ENCODE peak calls at places on chromosomes 1 and 21, in six cellular contexts. One of them, this sample, is unnamed.

GRCh38 chr1:88463401-88463800 is 220.7 kb upstream of the PKN2 start:
- DNase-seq in T47D: no peak
- DNase-seq in activated naive CD4-positive, alpha-beta T cell treated with anti-CD3 and anti-CD28 coated beads for 36 hours: no peak
- DNase-seq in CD8-positive, alpha-beta T cell: no peak
- DNase-seq in HCT116: no peak
- DNase-seq in neural crest cell: no peak
- DNase-seq in this sample: no peak

GRCh38 chr1:24277420-24278169 is 41.6 kb upstream of the GRHL3 start:
- DNase-seq in activated naive CD4-positive, alpha-beta T cell treated with anti-CD3 and anti-CD28 coated beads for 36 hours: peak; percentile 54
- DNase-seq in neural crest cell: no peak
- DNase-seq in CD8-positive, alpha-beta T cell: no peak
- DNase-seq in HCT116: no peak
- DNase-seq in T47D: peak; percentile 31
- DNase-seq in this sample: peak; percentile 40

GRCh38 chr1:94927405-94928175 is 680 bp upstream of the CNN3 start:
- DNase-seq in activated naive CD4-positive, alpha-beta T cell treated with anti-CD3 and anti-CD28 coated beads for 36 hours: no peak
- DNase-seq in HCT116: no peak
- DNase-seq in neural crest cell: no peak
- DNase-seq in T47D: peak; percentile 30
- DNase-seq in CD8-positive, alpha-beta T cell: no peak
- DNase-seq in this sample: no peak

GRCh38 chr1:115714572-115715141 is 53.9 kb downstream of the CASQ2 start:
- DNase-seq in HCT116: no peak
- DNase-seq in T47D: peak; percentile 93
- DNase-seq in activated naive CD4-positive, alpha-beta T cell treated with anti-CD3 and anti-CD28 coated beads for 36 hours: no peak
- DNase-seq in CD8-positive, alpha-beta T cell: no peak
- DNase-seq in neural crest cell: no peak
- DNase-seq in this sample: no peak

GRCh38 chr1:58882322-58882951 is 98.6 kb upstream of the JUN start:
- DNase-seq in CD8-positive, alpha-beta T cell: no peak
- DNase-seq in neural crest cell: no peak
- DNase-seq in HCT116: no peak
- DNase-seq in activated naive CD4-positive, alpha-beta T cell treated with anti-CD3 and anti-CD28 coated beads for 36 hours: no peak
- DNase-seq in T47D: no peak
- DNase-seq in this sample: no peak

GRCh38 chr1:85359874-85360708 is 83.7 kb upstream of the BCL10 start:
- DNase-seq in neural crest cell: no peak
- DNase-seq in HCT116: no peak
- DNase-seq in activated naive CD4-positive, alpha-beta T cell treated with anti-CD3 and anti-CD28 coated beads for 36 hours: no peak
- DNase-seq in T47D: no peak
- DNase-seq in CD8-positive, alpha-beta T cell: no peak
- DNase-seq in this sample: no peak

GRCh38 chr1:200296091-200296661 is 113.7 kb downstream of the ZNF281 start:
- DNase-seq in CD8-positive, alpha-beta T cell: no peak
- DNase-seq in T47D: peak; percentile 86
- DNase-seq in activated naive CD4-positive, alpha-beta T cell treated with anti-CD3 and anti-CD28 coated beads for 36 hours: no peak
- DNase-seq in HCT116: no peak
- DNase-seq in neural crest cell: no peak
- DNase-seq in this sample: no peak

GRCh38 chr21:38380391-38381137 is 117.7 kb downstream of the ERG start:
- DNase-seq in HCT116: no peak
- DNase-seq in activated naive CD4-positive, alpha-beta T cell treated with anti-CD3 and anti-CD28 coated beads for 36 hours: no peak
- DNase-seq in T47D: no peak
- DNase-seq in CD8-positive, alpha-beta T cell: no peak
- DNase-seq in neural crest cell: no peak
- DNase-seq in this sample: no peak

GRCh38 chr21:33196956-33197374 is 32.8 kb upstream of the IFNAR2 start:
- DNase-seq in T47D: peak; percentile 73
- DNase-seq in CD8-positive, alpha-beta T cell: no peak
- DNase-seq in activated naive CD4-positive, alpha-beta T cell treated with anti-CD3 and anti-CD28 coated beads for 36 hours: peak; percentile 72
- DNase-seq in HCT116: peak; percentile 68
- DNase-seq in neural crest cell: peak; percentile 73
- DNase-seq in this sample: peak; percentile 66

GRCh38 chr1:35691080-35691479 is 27.6 kb downstream of the C1orf216 start:
- DNase-seq in CD8-positive, alpha-beta T cell: no peak
- DNase-seq in T47D: no peak
- DNase-seq in neural crest cell: no peak
- DNase-seq in HCT116: no peak
- DNase-seq in activated naive CD4-positive, alpha-beta T cell treated with anti-CD3 and anti-CD28 coated beads for 36 hours: no peak
- DNase-seq in this sample: no peak

GRCh38 chr1:212139526-212140137 is 104.1 kb downstream of the DTL start:
- DNase-seq in HCT116: no peak
- DNase-seq in activated naive CD4-positive, alpha-beta T cell treated with anti-CD3 and anti-CD28 coated beads for 36 hours: no peak
- DNase-seq in T47D: no peak
- DNase-seq in neural crest cell: no peak
- DNase-seq in CD8-positive, alpha-beta T cell: no peak
- DNase-seq in this sample: no peak

GRCh38 chr1:3907031-3907534 is 7.0 kb upstream of the C1orf174 start:
- DNase-seq in T47D: peak; percentile 38
- DNase-seq in CD8-positive, alpha-beta T cell: no peak
- DNase-seq in activated naive CD4-positive, alpha-beta T cell treated with anti-CD3 and anti-CD28 coated beads for 36 hours: peak; percentile 59
- DNase-seq in neural crest cell: no peak
- DNase-seq in HCT116: no peak
- DNase-seq in this sample: peak; percentile 70

GRCh38 chr21:41655259-41655658 is 111.6 kb downstream of the RIPK4 start:
- DNase-seq in T47D: no peak
- DNase-seq in neural crest cell: no peak
- DNase-seq in CD8-positive, alpha-beta T cell: no peak
- DNase-seq in HCT116: no peak
- DNase-seq in activated naive CD4-positive, alpha-beta T cell treated with anti-CD3 and anti-CD28 coated beads for 36 hours: no peak
- DNase-seq in this sample: no peak

GRCh38 chr1:51877434-51878306 is 857 bp downstream of the NRDC start:
- DNase-seq in T47D: peak; percentile 16
- DNase-seq in activated naive CD4-positive, alpha-beta T cell treated with anti-CD3 and anti-CD28 coated beads for 36 hours: peak; percentile 41
- DNase-seq in HCT116: no peak
- DNase-seq in neural crest cell: peak; percentile 26
- DNase-seq in CD8-positive, alpha-beta T cell: no peak
- DNase-seq in this sample: peak; percentile 45

GRCh38 chr1:11929849-11930248 is 3.6 kb upstream of the KIAA2013 start:
- DNase-seq in HCT116: no peak
- DNase-seq in activated naive CD4-positive, alpha-beta T cell treated with anti-CD3 and anti-CD28 coated beads for 36 hours: no peak
- DNase-seq in T47D: peak; percentile 60
- DNase-seq in CD8-positive, alpha-beta T cell: no peak
- DNase-seq in neural crest cell: no peak
- DNase-seq in this sample: no peak

GRCh38 chr1:201737350-201738060 is 91.5 kb upstream of the IPO9 start:
- DNase-seq in T47D: no peak
- DNase-seq in HCT116: no peak
- DNase-seq in CD8-positive, alpha-beta T cell: no peak
- DNase-seq in neural crest cell: no peak
- DNase-seq in activated naive CD4-positive, alpha-beta T cell treated with anti-CD3 and anti-CD28 coated beads for 36 hours: no peak
- DNase-seq in this sample: no peak

GRCh38 chr1:167052389-167052788 is 37.8 kb downstream of the GPA33 start:
- DNase-seq in T47D: peak; percentile 57
- DNase-seq in activated naive CD4-positive, alpha-beta T cell treated with anti-CD3 and anti-CD28 coated beads for 36 hours: no peak
- DNase-seq in neural crest cell: peak; percentile 22
- DNase-seq in CD8-positive, alpha-beta T cell: no peak
- DNase-seq in HCT116: peak; percentile 35
- DNase-seq in this sample: no peak

GRCh38 chr1:1204425-1204920 is 1.9 kb downstream of the TNFRSF18 start:
- DNase-seq in T47D: no peak
- DNase-seq in CD8-positive, alpha-beta T cell: no peak
- DNase-seq in HCT116: no peak
- DNase-seq in neural crest cell: no peak
- DNase-seq in activated naive CD4-positive, alpha-beta T cell treated with anti-CD3 and anti-CD28 coated beads for 36 hours: no peak
- DNase-seq in this sample: peak; percentile 9

GRCh38 chr1:24491577-24492360 is 10.9 kb upstream of the RCAN3 start:
- DNase-seq in neural crest cell: no peak
- DNase-seq in T47D: peak; percentile 7
- DNase-seq in HCT116: no peak
- DNase-seq in CD8-positive, alpha-beta T cell: no peak
- DNase-seq in activated naive CD4-positive, alpha-beta T cell treated with anti-CD3 and anti-CD28 coated beads for 36 hours: no peak
- DNase-seq in this sample: no peak

GRCh38 chr1:159177273-159177907 is 6.0 kb downstream of the CADM3 start:
- DNase-seq in CD8-positive, alpha-beta T cell: no peak
- DNase-seq in HCT116: peak; percentile 21
- DNase-seq in neural crest cell: peak; percentile 49
- DNase-seq in T47D: peak; percentile 93
- DNase-seq in activated naive CD4-positive, alpha-beta T cell treated with anti-CD3 and anti-CD28 coated beads for 36 hours: peak; percentile 64
- DNase-seq in this sample: peak; percentile 45

GRCh38 chr1:69976896-69977295 is 228.5 kb downstream of the LRRC40 start:
- DNase-seq in T47D: no peak
- DNase-seq in activated naive CD4-positive, alpha-beta T cell treated with anti-CD3 and anti-CD28 coated beads for 36 hours: no peak
- DNase-seq in HCT116: no peak
- DNase-seq in neural crest cell: no peak
- DNase-seq in CD8-positive, alpha-beta T cell: no peak
- DNase-seq in this sample: no peak

GRCh38 chr1:27037518-27037917 is 24.9 kb upstream of the TENT5B start:
- DNase-seq in neural crest cell: no peak
- DNase-seq in T47D: no peak
- DNase-seq in activated naive CD4-positive, alpha-beta T cell treated with anti-CD3 and anti-CD28 coated beads for 36 hours: no peak
- DNase-seq in HCT116: no peak
- DNase-seq in CD8-positive, alpha-beta T cell: no peak
- DNase-seq in this sample: no peak

GRCh38 chr1:145995964-145996432 is 381 bp downstream of the TXNIP start:
- DNase-seq in activated naive CD4-positive, alpha-beta T cell treated with anti-CD3 and anti-CD28 coated beads for 36 hours: peak; percentile 33
- DNase-seq in CD8-positive, alpha-beta T cell: no peak
- DNase-seq in T47D: no peak
- DNase-seq in neural crest cell: no peak
- DNase-seq in HCT116: no peak
- DNase-seq in this sample: no peak

GRCh38 chr21:18877932-18878331 is 474.3 kb upstream of the TMPRSS15 start:
- DNase-seq in T47D: no peak
- DNase-seq in activated naive CD4-positive, alpha-beta T cell treated with anti-CD3 and anti-CD28 coated beads for 36 hours: no peak
- DNase-seq in neural crest cell: no peak
- DNase-seq in HCT116: no peak
- DNase-seq in CD8-positive, alpha-beta T cell: no peak
- DNase-seq in this sample: no peak